ENCODE peak calls at places on chromosomes 13 and 19, in ten cellular contexts. N, E, G, X, R, F, Y, U, W and D are unnamed samples.
A peak's percentile ranks its signal among the peaks of the same experiment; 100 is the strongest.

GRCh38 chr19:21519488-21519887 is 14.1 kb downstream of the ZNF429 start:
- DNase-seq in X (no peak), N (no peak), U (no peak), Y (no peak), G (no peak), E (peak; percentile 19), W (no peak), R (no peak), F (peak; percentile 41), D (no peak)

GRCh38 chr13:113882266-113882627 is 18.4 kb upstream of the GAS6 start:
- DNase-seq in F (no peak), N (peak; percentile 40), G (peak; percentile 82), X (peak; percentile 52), E (no peak), W (no peak), R (peak; percentile 40), Y (no peak), U (no peak), D (no peak)

GRCh38 chr19:42850981-42851717 is 28.4 kb downstream of the PSG1 start:
- DNase-seq in U (no peak), X (peak; percentile 26), R (peak; percentile 19), G (peak; percentile 59), Y (no peak), W (peak; percentile 98), E (peak; percentile 92), N (peak; percentile 69), F (no peak), D (peak; percentile 38)

GRCh38 chr19:31253816-31254551 is 95.3 kb downstream of the TSHZ3 start:
- DNase-seq in W (peak; percentile 47), U (peak; percentile 27), E (no peak), Y (no peak), X (no peak), F (no peak), N (no peak), R (no peak), G (no peak), D (no peak)

GRCh38 chr19:30344446-30345425 is 27.4 kb upstream of the ZNF536 start:
- DNase-seq in N (peak; percentile 32), U (no peak), R (no peak), F (no peak), G (no peak), Y (no peak), W (no peak), E (peak; percentile 23), X (no peak), D (no peak)

GRCh38 chr13:111912991-111913781 is 153.8 kb upstream of the SOX1 start:
- DNase-seq in G (no peak), Y (no peak), N (no peak), E (no peak), W (no peak), X (no peak), U (no peak), R (no peak), F (no peak), D (no peak)

GRCh38 chr19:37551123-37551993 is 43.2 kb downstream of the ZNF571 start:
- DNase-seq in X (no peak), N (no peak), G (peak; percentile 70), F (peak; percentile 75), Y (peak; percentile 77), E (no peak), R (no peak), W (peak; percentile 44), U (no peak), D (no peak)

GRCh38 chr13:101346161-101346560 is 70.1 kb downstream of the NALCN start:
- DNase-seq in X (no peak), Y (no peak), U (no peak), F (no peak), W (peak; percentile 22), E (no peak), N (no peak), G (no peak), R (no peak), D (no peak)

GRCh38 chr19:47172666-47173455 is 42.2 kb downstream of the SAE1 start:
- DNase-seq in Y (no peak), X (no peak), F (no peak), E (no peak), U (no peak), R (no peak), W (no peak), N (no peak), G (no peak), D (no peak)

GRCh38 chr13:43428545-43429287 is 358.1 kb downstream of the ENOX1 start:
- DNase-seq in W (no peak), E (no peak), N (no peak), U (no peak), G (no peak), R (no peak), F (no peak), X (no peak), Y (no peak), D (no peak)

GRCh38 chr13:48775804-48776203 is 122.1 kb downstream of the CYSLTR2 start:
- DNase-seq in E (no peak), N (no peak), F (no peak), W (peak; percentile 97), U (no peak), G (no peak), Y (no peak), R (no peak), X (no peak), D (no peak)

GRCh38 chr19:15074371-15074770 is 7.6 kb upstream of the OR1I1 start:
- DNase-seq in U (no peak), W (no peak), E (no peak), R (no peak), G (no peak), N (no peak), F (no peak), Y (no peak), X (no peak), D (no peak)

GRCh38 chr19:3057275-3057714 is 5.0 kb downstream of the TLE5 start:
- DNase-seq in E (peak; percentile 62), W (no peak), R (peak; percentile 78), U (peak; percentile 93), N (peak; percentile 97), F (no peak), Y (no peak), G (peak; percentile 93), X (peak; percentile 96), D (no peak)

GRCh38 chr13:64529874-64530485 is 2700.2 kb downstream of the PCDH9 start:
- DNase-seq in F (peak; percentile 0), W (no peak), N (no peak), U (no peak), E (peak; percentile 4), G (no peak), Y (peak; percentile 2), R (no peak), X (no peak), D (no peak)

GRCh38 chr13:93680329-93680728 is 453.7 kb downstream of the GPC6 start:
- DNase-seq in G (no peak), W (no peak), N (no peak), X (no peak), R (no peak), E (no peak), U (no peak), F (no peak), Y (no peak), D (no peak)

GRCh38 chr19:55354698-55355212 is at the start of gene COX6B2:
- DNase-seq in X (no peak), W (no peak), F (peak; percentile 31), N (no peak), Y (no peak), E (no peak), R (no peak), G (no peak), U (no peak), D (no peak)

DNA sequence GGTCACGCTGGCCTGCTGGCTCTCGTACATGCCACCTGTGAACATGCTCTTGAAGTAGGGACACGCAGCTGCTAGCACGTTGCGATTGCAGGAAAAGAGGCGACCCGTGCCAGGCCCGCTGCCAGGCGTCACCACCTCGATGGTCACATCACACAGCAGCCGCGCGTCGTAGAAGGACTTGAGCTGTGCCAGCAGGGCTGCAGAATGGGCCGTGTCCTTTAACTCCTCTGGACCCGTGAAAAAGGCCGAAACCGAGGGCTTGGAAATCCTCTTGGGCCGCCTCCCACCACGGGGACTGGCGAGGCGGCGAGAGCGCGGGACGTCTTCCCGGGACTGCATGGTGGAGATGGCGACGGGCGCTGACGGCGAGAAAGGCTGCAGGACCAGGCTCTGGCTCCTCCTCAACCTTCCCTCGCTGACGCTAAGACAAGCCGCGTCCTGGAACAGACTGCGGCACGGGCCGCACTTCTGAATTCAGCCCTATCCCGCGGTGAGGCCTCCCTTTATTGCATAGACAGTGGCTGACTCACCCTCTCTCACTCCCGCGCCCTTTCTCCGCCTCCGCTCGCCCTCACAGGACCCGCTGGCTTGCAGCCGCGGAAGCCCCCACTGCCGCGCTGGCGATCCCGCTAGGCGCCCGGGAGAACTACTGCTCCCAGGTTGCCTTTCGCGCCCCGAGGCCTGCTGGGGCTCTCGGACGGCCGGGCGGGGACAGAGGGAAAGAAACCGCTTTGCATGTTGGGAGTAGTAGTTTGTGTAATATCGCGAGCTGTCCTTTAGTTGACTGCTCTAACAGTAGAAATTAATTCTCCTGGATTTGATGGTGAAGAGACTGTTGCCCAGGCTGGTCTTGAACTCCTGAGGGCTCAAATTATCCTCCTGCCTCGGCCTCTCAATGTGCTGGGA is at the start of gene KBTBD7:
- DNase-seq in R (peak; percentile 90), E (peak; percentile 92), F (peak; percentile 93), X (peak; percentile 92), U (peak; percentile 96), G (peak; percentile 97), W (peak; percentile 98), Y (peak; percentile 68), N (peak; percentile 95), D (peak; percentile 51)
- TF ChIP-seq POLR2A in R (peak; percentile 56), E (peak; percentile 23), F (peak; percentile 73), X (peak; percentile 57), U (peak; percentile 71), G (peak; percentile 82), W (peak; percentile 67), Y (peak; percentile 68), N (peak; percentile 51), D (peak; percentile 46)

GRCh38 chr19:45767881-45768643 is 990 bp downstream of the SIX5 start:
- DNase-seq in X (peak; percentile 86), N (peak; percentile 72), Y (peak; percentile 64), G (peak; percentile 74), R (peak; percentile 62), W (peak; percentile 65), E (peak; percentile 89), U (peak; percentile 77), F (peak; percentile 70), D (peak; percentile 40)
- TF ChIP-seq POLR2A in X (peak; percentile 74), N (peak; percentile 27), Y (no peak), G (no peak), R (peak; percentile 68), W (no peak), E (peak; percentile 46), U (peak; percentile 29), F (no peak), D (peak; percentile 14)

GRCh38 chr19:11380653-11381534 is 3.2 kb downstream of the EPOR start:
- DNase-seq in G (peak; percentile 95), Y (peak; percentile 98), N (peak; percentile 97), F (peak; percentile 93), X (peak; percentile 98), E (peak; percentile 96), R (peak; percentile 93), W (peak; percentile 93), U (peak; percentile 97), D (peak; percentile 93)
- TF ChIP-seq POLR2A in G (peak; percentile 87), Y (peak; percentile 55), N (peak; percentile 85), F (peak; percentile 49), X (peak; percentile 59), E (peak; percentile 69), R (peak; percentile 82), W (peak; percentile 91), U (peak; percentile 66), D (peak; percentile 85)

DNA sequence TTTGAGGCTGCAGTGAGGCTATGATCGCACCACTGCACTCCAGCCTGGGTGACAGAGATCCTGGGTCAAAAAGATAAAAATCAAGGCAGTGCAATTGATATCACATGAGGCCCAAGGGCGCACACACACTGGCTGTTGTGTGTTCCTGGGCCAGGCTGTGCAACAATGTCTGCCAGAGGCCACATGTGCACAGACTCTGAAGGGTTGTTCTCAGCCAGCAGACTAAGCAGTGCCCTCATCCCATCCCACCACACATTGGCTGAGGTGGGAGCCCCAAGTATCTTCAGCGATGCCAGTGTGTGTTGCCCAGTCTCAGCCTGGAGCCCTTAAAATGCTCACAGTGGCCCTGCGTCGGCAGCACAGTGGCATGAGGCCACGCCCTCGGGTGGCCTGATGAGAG is 12.6 kb downstream of the PEX11G start:
- DNase-seq in F (peak; percentile 50), X (no peak), Y (no peak), N (no peak), U (no peak), R (no peak), W (no peak), E (no peak), G (no peak), D (no peak)
- TF ChIP-seq POLR2A in F (no peak), X (no peak), Y (no peak), N (no peak), U (no peak), R (no peak), W (no peak), E (no peak), G (no peak), D (no peak)